ENCODE peak calls at places on chromosomes 12 and 14, in nine cellular contexts. P is fibroblast of lung, R is right atrium auricular region, F is neural progenitor cell, J is ovary, H is breast epithelium, D is Panc1, C is thyroid gland, V is A549. I is an unnamed sample.

GRCh38 chr12:121061831-121062230 is 22.8 kb upstream of the OASL start:
- DNase-seq in P (no peak), R (no peak), F (peak; percentile 30), J (no peak), H (no peak), D (no peak), C (no peak), V (peak; percentile 33), I (no peak)

GRCh38 chr12:94180558-94181296 is 32.4 kb downstream of the PLXNC1 start:
- DNase-seq in P (peak; percentile 6), R (no peak), F (no peak), J (no peak), H (no peak), D (no peak), C (no peak), V (no peak), I (no peak)

GRCh38 chr12:57836442-57837375 is 9.8 kb downstream of the CTDSP2 start:
- DNase-seq in P (peak; percentile 83), R (peak; percentile 78), F (peak; percentile 68), J (peak; percentile 88), H (peak; percentile 53), D (no peak), C (peak; percentile 78), V (no peak), I (no peak)

GRCh38 chr12:130992448-130992847 is 38.7 kb downstream of the ADGRD1 start:
- DNase-seq in P (no peak), R (no peak), F (no peak), J (no peak), H (no peak), D (no peak), C (peak; percentile 91), V (no peak), I (no peak)

GRCh38 chr12:44852483-44852882 is 23.6 kb downstream of the NELL2 start:
- DNase-seq in P (no peak), R (no peak), F (no peak), J (no peak), H (no peak), D (no peak), C (no peak), V (no peak), I (no peak)

GRCh38 chr12:108128221-108129016 is 669 bp upstream of the WSCD2 start:
- DNase-seq in P (no peak), R (no peak), F (no peak), J (no peak), H (no peak), D (no peak), C (no peak), V (no peak), I (no peak)

GRCh38 chr14:65361920-65362319 is 50.6 kb upstream of the FUT8 start:
- DNase-seq in P (peak; percentile 78), R (peak; percentile 63), F (no peak), J (no peak), H (no peak), D (no peak), C (peak; percentile 77), V (no peak), I (no peak)

GRCh38 chr12:4246116-4246515 is 27.4 kb upstream of the CCND2 start:
- DNase-seq in P (no peak), R (no peak), F (peak; percentile 10), J (no peak), H (no peak), D (no peak), C (no peak), V (no peak), I (no peak)

GRCh38 chr12:90085491-90086274 is 377.0 kb upstream of the ATP2B1 start:
- DNase-seq in P (peak; percentile 47), R (no peak), F (peak; percentile 19), J (no peak), H (no peak), D (no peak), C (no peak), V (no peak), I (no peak)

GRCh38 chr14:42045393-42045792 is 438.7 kb downstream of the LRFN5 start:
- DNase-seq in P (peak; percentile 9), R (no peak), F (no peak), J (no peak), H (no peak), D (no peak), C (no peak), V (no peak), I (no peak)

GRCh38 chr14:23248601-23249000 is 10.9 kb downstream of the RNF212B start:
- DNase-seq in P (peak; percentile 3), R (no peak), F (no peak), J (no peak), H (no peak), D (no peak), C (no peak), V (no peak), I (no peak)

GRCh38 chr12:28787151-28787550 is 361.9 kb upstream of the FAR2 start:
- DNase-seq in P (peak; percentile 52), R (no peak), F (no peak), J (no peak), H (no peak), D (no peak), C (no peak), V (no peak), I (no peak)

GRCh38 chr12:75571651-75572050 is 60.2 kb upstream of the KRR1 start:
- DNase-seq in P (peak; percentile 14), R (no peak), F (no peak), J (no peak), H (no peak), D (no peak), C (no peak), V (no peak), I (no peak)

GRCh38 chr14:61188936-61189808 is 92.0 kb downstream of the TMEM30B start:
- DNase-seq in P (peak; percentile 74), R (peak; percentile 62), F (peak; percentile 82), J (peak; percentile 57), H (no peak), D (no peak), C (peak; percentile 57), V (peak; percentile 74), I (peak; percentile 84)

GRCh38 chr12:31003861-31004640 is 69.6 kb upstream of the DDX11 start:
- DNase-seq in P (no peak), R (no peak), F (no peak), J (no peak), H (no peak), D (no peak), C (no peak), V (no peak), I (no peak)

GRCh38 chr12:130949806-130950205 is 3.9 kb upstream of the ADGRD1 start:
- DNase-seq in P (no peak), R (no peak), F (no peak), J (no peak), H (no peak), D (no peak), C (no peak), V (no peak), I (no peak)

GRCh38 chr12:124665516-124665915 is 98.1 kb upstream of the NCOR2 start:
- DNase-seq in P (peak; percentile 72), R (no peak), F (no peak), J (no peak), H (no peak), D (no peak), C (no peak), V (no peak), I (no peak)

GRCh38 chr14:24887623-24888304 is 162.2 kb downstream of the STXBP6 start:
- DNase-seq in P (peak; percentile 80), R (no peak), F (no peak), J (no peak), H (no peak), D (no peak), C (no peak), V (no peak), I (no peak)

GRCh38 chr12:52672321-52672933 is 7.8 kb downstream of the KRT1 start:
- DNase-seq in P (peak; percentile 27), R (no peak), F (no peak), J (no peak), H (no peak), D (no peak), C (no peak), V (peak; percentile 56), I (peak; percentile 55)

GRCh38 chr12:25286837-25287236 is 36.1 kb upstream of the KRAS start:
- DNase-seq in P (no peak), R (no peak), F (no peak), J (no peak), H (no peak), D (no peak), C (no peak), V (no peak), I (no peak)
- H3K27ac ChIP-seq in P (no peak overlapping the region), R (no peak overlapping the region), F (no peak overlapping the region), J (no peak overlapping the region), H (no peak overlapping the region), D (no peak overlapping the region), C (no peak overlapping the region), V (no peak overlapping the region), I (no peak overlapping the region)

GRCh38 chr12:14845350-14845750 is 2.0 kb upstream of the ART4 start:
- DNase-seq in P (peak; percentile 52), R (peak; percentile 70), F (peak; percentile 70), J (peak; percentile 38), H (peak; percentile 30), D (no peak), C (peak; percentile 51), V (peak; percentile 64), I (peak; percentile 52)
- TF ChIP-seq CTCF in P (peak; percentile 71), R (peak; percentile 83), F (peak; percentile 87), J (peak; percentile 31), H (peak; percentile 84), D (peak; percentile 64), C (peak; percentile 85), V (peak; percentile 73), I (peak; percentile 93)

GRCh38 chr14:59363545-59364226 is 101.5 kb downstream of the GPR135 start:
- DNase-seq in P (peak; percentile 57), R (no peak), F (no peak), J (no peak), H (no peak), D (no peak), C (no peak), V (peak; percentile 26), I (peak; percentile 48)
- H3K27ac ChIP-seq in P (no peak overlapping the region), R (peak overlapping the region; percentile 86), F (no peak overlapping the region), J (no peak overlapping the region), H (no peak overlapping the region), D (no peak overlapping the region), C (no peak overlapping the region), V (peak overlapping the region; percentile 81), I (peak overlapping the region; percentile 86)

GRCh38 chr14:78835909-78836308 is 665.7 kb downstream of the NRXN3 start:
- DNase-seq in P (no peak), R (no peak), F (no peak), J (no peak), H (no peak), D (no peak), C (no peak), V (no peak), I (no peak)

GRCh38 chr14:78835052-78835451 is 664.9 kb downstream of the NRXN3 start:
- DNase-seq in P (no peak), R (no peak), F (no peak), J (no peak), H (no peak), D (no peak), C (no peak), V (no peak), I (no peak)

GRCh38 chr14:78840898-78841297 is 670.7 kb downstream of the NRXN3 start:
- DNase-seq in P (no peak), R (no peak), F (no peak), J (no peak), H (no peak), D (no peak), C (no peak), V (no peak), I (no peak)

DNA sequence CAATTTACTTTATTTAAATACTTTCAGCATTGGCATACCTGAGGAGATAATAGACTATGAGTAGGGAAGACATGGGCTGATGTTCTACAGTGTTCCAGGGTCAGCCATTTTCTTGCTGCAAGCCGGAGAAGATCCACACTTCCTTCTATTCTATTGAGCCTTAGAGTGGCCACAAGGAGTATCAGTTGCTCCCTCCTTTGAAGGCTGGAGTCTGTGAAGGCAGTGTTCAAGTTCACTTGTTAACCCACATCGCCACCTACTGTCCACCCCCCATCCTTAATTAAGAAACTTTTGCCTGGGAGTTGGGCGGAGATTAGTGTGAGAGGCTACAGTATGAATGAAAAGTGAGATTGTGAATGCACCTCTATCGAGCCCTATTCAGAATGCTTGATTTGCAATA is 666.6 kb downstream of the NRXN3 start:
- DNase-seq in P (peak; percentile 65), R (no peak), F (peak; percentile 71), J (no peak), H (no peak), D (peak; percentile 38), C (peak; percentile 38), V (peak; percentile 76), I (peak; percentile 32)
- TF ChIP-seq CTCF in P (peak; percentile 44), R (peak; percentile 60), F (peak; percentile 62), J (no peak), H (no peak), D (peak; percentile 57), C (peak; percentile 36), V (peak; percentile 47), I (peak; percentile 60)

I was measured in PC-9.